ENCODE peak calls at places on chromosome 18, in six cellular contexts. One of them, this sample, is unnamed.
A peak's percentile ranks its signal among the peaks of the same experiment; 100 is the strongest.

GRCh38 chr18:24878289-24878688 is 417.9 kb downstream of the HRH4 start:
- DNase-seq in neural progenitor cell: peak; percentile 53
- DNase-seq in fibroblast of lung: peak; percentile 80
- DNase-seq in H1: no peak
- DNase-seq in endodermal cell: no peak
- DNase-seq in IMR-90: peak; percentile 64
- DNase-seq in this sample: no peak

GRCh38 chr18:7567487-7568425 is 640 bp downstream of the PTPRM start:
- DNase-seq in fibroblast of lung: peak; percentile 65
- DNase-seq in H1: peak; percentile 81
- DNase-seq in neural progenitor cell: peak; percentile 86
- DNase-seq in IMR-90: peak; percentile 64
- DNase-seq in endodermal cell: peak; percentile 89
- DNase-seq in this sample: peak; percentile 87

GRCh38 chr18:48622911-48623431 is 84.1 kb downstream of the CTIF start:
- DNase-seq in neural progenitor cell: no peak
- DNase-seq in fibroblast of lung: no peak
- DNase-seq in endodermal cell: peak; percentile 81
- DNase-seq in H1: no peak
- DNase-seq in IMR-90: peak; percentile 61
- DNase-seq in this sample: no peak

GRCh38 chr18:62420513-62421209 is 95.6 kb downstream of the TNFRSF11A start:
- DNase-seq in IMR-90: peak; percentile 65
- DNase-seq in endodermal cell: no peak
- DNase-seq in H1: no peak
- DNase-seq in fibroblast of lung: peak; percentile 39
- DNase-seq in neural progenitor cell: no peak
- DNase-seq in this sample: no peak

GRCh38 chr18:31225668-31226067 is 63.0 kb upstream of the DSC1 start:
- DNase-seq in neural progenitor cell: peak; percentile 83
- DNase-seq in endodermal cell: peak; percentile 87
- DNase-seq in fibroblast of lung: no peak
- DNase-seq in H1: no peak
- DNase-seq in IMR-90: peak; percentile 55
- DNase-seq in this sample: peak; percentile 67

GRCh38 chr18:39841133-39842041 is 2113.6 kb upstream of the PIK3C3 start:
- DNase-seq in fibroblast of lung: peak; percentile 86
- DNase-seq in endodermal cell: peak; percentile 89
- DNase-seq in IMR-90: peak; percentile 50
- DNase-seq in H1: peak; percentile 73
- DNase-seq in neural progenitor cell: peak; percentile 92
- DNase-seq in this sample: peak; percentile 80

GRCh38 chr18:22639626-22640025 is 221.9 kb upstream of the CTAGE1 start:
- DNase-seq in endodermal cell: no peak
- DNase-seq in fibroblast of lung: peak; percentile 74
- DNase-seq in H1: no peak
- DNase-seq in IMR-90: peak; percentile 41
- DNase-seq in neural progenitor cell: no peak
- DNase-seq in this sample: no peak

GRCh38 chr18:37465922-37466321 is 99.7 kb downstream of the CELF4 start:
- DNase-seq in endodermal cell: no peak
- DNase-seq in IMR-90: no peak
- DNase-seq in fibroblast of lung: no peak
- DNase-seq in neural progenitor cell: peak; percentile 25
- DNase-seq in H1: no peak
- DNase-seq in this sample: no peak

GRCh38 chr18:36428431-36429029 is 131.0 kb downstream of the FHOD3 start:
- DNase-seq in neural progenitor cell: no peak
- DNase-seq in IMR-90: no peak
- DNase-seq in endodermal cell: no peak
- DNase-seq in H1: no peak
- DNase-seq in fibroblast of lung: no peak
- DNase-seq in this sample: no peak

GRCh38 chr18:36424741-36425142 is 127.2 kb downstream of the FHOD3 start:
- DNase-seq in neural progenitor cell: no peak
- DNase-seq in endodermal cell: no peak
- DNase-seq in IMR-90: no peak
- DNase-seq in H1: no peak
- DNase-seq in fibroblast of lung: no peak
- DNase-seq in this sample: no peak

GRCh38 chr18:36427831-36428230 is 130.3 kb downstream of the FHOD3 start:
- DNase-seq in endodermal cell: no peak
- DNase-seq in neural progenitor cell: no peak
- DNase-seq in IMR-90: no peak
- DNase-seq in fibroblast of lung: no peak
- DNase-seq in H1: no peak
- DNase-seq in this sample: no peak

GRCh38 chr18:36432880-36433279 is 135.4 kb downstream of the FHOD3 start:
- DNase-seq in neural progenitor cell: no peak
- DNase-seq in IMR-90: no peak
- DNase-seq in fibroblast of lung: no peak
- DNase-seq in endodermal cell: no peak
- DNase-seq in H1: no peak
- DNase-seq in this sample: no peak

DNA sequence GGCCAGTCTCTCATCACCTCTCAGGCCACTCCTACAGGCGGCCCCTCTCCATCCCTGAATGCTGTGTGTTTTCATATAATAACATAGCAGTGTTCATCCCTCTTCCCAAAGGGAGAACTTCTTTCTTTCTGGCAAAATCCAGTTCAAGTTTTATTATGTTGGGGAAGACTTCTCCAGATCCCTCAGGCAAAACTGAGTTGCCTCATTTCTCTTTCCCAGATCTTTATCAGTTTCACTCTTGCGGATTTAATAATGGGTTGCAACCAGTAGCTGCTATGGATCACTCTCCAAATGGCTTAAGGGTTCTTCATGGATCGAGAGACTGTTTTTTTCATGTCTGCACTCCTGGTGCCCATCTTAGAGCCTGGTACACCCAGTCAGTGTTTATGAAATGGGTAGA is 129.9 kb downstream of the FHOD3 start:
- DNase-seq in neural progenitor cell: no peak
- DNase-seq in IMR-90: no peak
- DNase-seq in H1: no peak
- DNase-seq in fibroblast of lung: no peak
- DNase-seq in endodermal cell: no peak
- DNase-seq in this sample: no peak
- H3K9ac ChIP-seq in neural progenitor cell: no peak overlapping the region
- H3K9ac ChIP-seq in IMR-90: no peak overlapping the region
- H3K9ac ChIP-seq in H1: no peak overlapping the region
- H3K9ac ChIP-seq in fibroblast of lung: no peak overlapping the region
- H3K9ac ChIP-seq in endodermal cell: no peak overlapping the region
- H3K9ac ChIP-seq in this sample: no peak overlapping the region

DNA sequence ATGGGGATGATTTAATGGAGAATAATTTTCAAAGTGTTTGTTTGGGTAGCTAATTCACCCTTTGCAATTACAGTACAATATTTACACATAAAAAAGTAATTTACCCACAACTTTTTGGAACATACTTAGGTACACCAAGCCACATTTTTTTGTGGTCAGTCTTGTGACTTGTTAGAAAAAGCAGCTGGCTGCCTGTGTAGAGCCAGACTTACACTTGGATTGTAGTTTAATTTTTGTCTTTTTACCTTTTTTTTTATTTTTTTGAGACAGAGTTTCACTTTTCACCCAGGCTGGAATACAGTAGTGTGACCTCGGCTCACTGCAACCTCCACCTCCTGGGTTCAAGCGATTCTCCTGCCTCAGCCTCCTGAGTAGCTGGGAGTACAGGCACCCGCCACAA is 45.4 kb downstream of the RALBP1 start:
- DNase-seq in H1: no peak
- DNase-seq in IMR-90: no peak
- DNase-seq in fibroblast of lung: peak; percentile 31
- DNase-seq in neural progenitor cell: no peak
- DNase-seq in endodermal cell: no peak
- DNase-seq in this sample: no peak
- H3K36me3 ChIP-seq in H1: peaks cover 8% of the 10 kb centered on the region
- H3K36me3 ChIP-seq in IMR-90: peaks cover 10% of the 10 kb centered on the region
- H3K36me3 ChIP-seq in fibroblast of lung: no peaks in the 10 kb centered on the region
- H3K36me3 ChIP-seq in neural progenitor cell: peaks cover 8% of the 10 kb centered on the region
- H3K36me3 ChIP-seq in endodermal cell: peaks cover 45% of the 10 kb centered on the region
- H3K36me3 ChIP-seq in this sample: peaks cover 11% of the 10 kb centered on the region

GRCh38 chr18:79569720-79570119 is 109.9 kb upstream of the CTDP1 start:
- DNase-seq in neural progenitor cell: no peak
- DNase-seq in fibroblast of lung: no peak
- DNase-seq in endodermal cell: peak; percentile 50
- DNase-seq in H1: no peak
- DNase-seq in IMR-90: no peak
- DNase-seq in this sample: peak; percentile 55
- H3K9ac ChIP-seq in neural progenitor cell: no peak overlapping the region
- H3K9ac ChIP-seq in fibroblast of lung: no peak overlapping the region
- H3K9ac ChIP-seq in endodermal cell: no peak overlapping the region
- H3K9ac ChIP-seq in H1: no peak overlapping the region
- H3K9ac ChIP-seq in IMR-90: no peak overlapping the region
- H3K9ac ChIP-seq in this sample: no peak overlapping the region

GRCh38 chr18:12968115-12968514 is 20.3 kb downstream of the SEH1L start:
- DNase-seq in fibroblast of lung: no peak
- DNase-seq in endodermal cell: no peak
- DNase-seq in H1: no peak
- DNase-seq in IMR-90: no peak
- DNase-seq in neural progenitor cell: no peak
- DNase-seq in this sample: no peak

GRCh38 chr18:12976305-12976704 is 14.9 kb upstream of the CEP192 start:
- DNase-seq in fibroblast of lung: no peak
- DNase-seq in neural progenitor cell: no peak
- DNase-seq in IMR-90: no peak
- DNase-seq in H1: no peak
- DNase-seq in endodermal cell: no peak
- DNase-seq in this sample: no peak

GRCh38 chr18:12975488-12975887 is 15.7 kb upstream of the CEP192 start:
- DNase-seq in fibroblast of lung: no peak
- DNase-seq in endodermal cell: no peak
- DNase-seq in H1: no peak
- DNase-seq in neural progenitor cell: no peak
- DNase-seq in IMR-90: no peak
- DNase-seq in this sample: no peak

GRCh38 chr18:12968619-12969018 is 20.8 kb downstream of the SEH1L start:
- DNase-seq in fibroblast of lung: no peak
- DNase-seq in endodermal cell: no peak
- DNase-seq in neural progenitor cell: no peak
- DNase-seq in H1: no peak
- DNase-seq in IMR-90: no peak
- DNase-seq in this sample: no peak

GRCh38 chr18:12973562-12974213 is 17.5 kb upstream of the CEP192 start:
- DNase-seq in endodermal cell: no peak
- DNase-seq in neural progenitor cell: no peak
- DNase-seq in H1: no peak
- DNase-seq in fibroblast of lung: no peak
- DNase-seq in IMR-90: no peak
- DNase-seq in this sample: no peak
- H3K36me3 ChIP-seq in endodermal cell: peaks cover 72% of the 10 kb centered on the region
- H3K36me3 ChIP-seq in neural progenitor cell: peaks cover 10% of the 10 kb centered on the region
- H3K36me3 ChIP-seq in H1: peaks cover 46% of the 10 kb centered on the region
- H3K36me3 ChIP-seq in fibroblast of lung: peaks cover 3% of the 10 kb centered on the region
- H3K36me3 ChIP-seq in IMR-90: peaks cover 35% of the 10 kb centered on the region
- H3K36me3 ChIP-seq in this sample: peaks cover 19% of the 10 kb centered on the region

GRCh38 chr18:34866310-34866709 is 156.2 kb downstream of the DTNA start:
- DNase-seq in fibroblast of lung: no peak
- DNase-seq in H1: no peak
- DNase-seq in endodermal cell: no peak
- DNase-seq in neural progenitor cell: no peak
- DNase-seq in IMR-90: no peak
- DNase-seq in this sample: no peak

GRCh38 chr18:34866739-34867138 is 156.6 kb downstream of the DTNA start:
- DNase-seq in IMR-90: peak; percentile 30
- DNase-seq in H1: no peak
- DNase-seq in neural progenitor cell: peak; percentile 27
- DNase-seq in endodermal cell: no peak
- DNase-seq in fibroblast of lung: peak; percentile 44
- DNase-seq in this sample: no peak

GRCh38 chr18:34870916-34871315 is 160.8 kb downstream of the DTNA start:
- DNase-seq in fibroblast of lung: no peak
- DNase-seq in IMR-90: no peak
- DNase-seq in H1: no peak
- DNase-seq in endodermal cell: no peak
- DNase-seq in neural progenitor cell: peak; percentile 20
- DNase-seq in this sample: no peak

GRCh38 chr18:34864836-34865497 is 154.9 kb downstream of the DTNA start:
- DNase-seq in endodermal cell: no peak
- DNase-seq in neural progenitor cell: no peak
- DNase-seq in fibroblast of lung: no peak
- DNase-seq in H1: no peak
- DNase-seq in IMR-90: no peak
- DNase-seq in this sample: no peak

GRCh38 chr18:34867520-34867919 is 157.4 kb downstream of the DTNA start:
- DNase-seq in fibroblast of lung: no peak
- DNase-seq in IMR-90: no peak
- DNase-seq in neural progenitor cell: peak; percentile 61
- DNase-seq in H1: peak; percentile 63
- DNase-seq in endodermal cell: peak; percentile 83
- DNase-seq in this sample: no peak
- H3K9ac ChIP-seq in fibroblast of lung: no peak overlapping the region
- H3K9ac ChIP-seq in IMR-90: no peak overlapping the region
- H3K9ac ChIP-seq in neural progenitor cell: no peak overlapping the region
- H3K9ac ChIP-seq in H1: no peak overlapping the region
- H3K9ac ChIP-seq in endodermal cell: no peak overlapping the region
- H3K9ac ChIP-seq in this sample: no peak overlapping the region

GRCh38 chr18:410103-410502 is 90.4 kb downstream of the COLEC12 start:
- DNase-seq in IMR-90: no peak
- DNase-seq in H1: no peak
- DNase-seq in neural progenitor cell: no peak
- DNase-seq in endodermal cell: no peak
- DNase-seq in fibroblast of lung: no peak
- DNase-seq in this sample: no peak

GRCh38 chr18:406677-407076 is 93.8 kb downstream of the COLEC12 start:
- DNase-seq in IMR-90: no peak
- DNase-seq in neural progenitor cell: no peak
- DNase-seq in fibroblast of lung: no peak
- DNase-seq in H1: no peak
- DNase-seq in endodermal cell: no peak
- DNase-seq in this sample: no peak

GRCh38 chr18:408367-408766 is 92.1 kb downstream of the COLEC12 start:
- DNase-seq in neural progenitor cell: no peak
- DNase-seq in IMR-90: no peak
- DNase-seq in fibroblast of lung: no peak
- DNase-seq in endodermal cell: no peak
- DNase-seq in H1: no peak
- DNase-seq in this sample: no peak

GRCh38 chr18:407168-407567 is 93.3 kb downstream of the COLEC12 start:
- DNase-seq in IMR-90: no peak
- DNase-seq in H1: no peak
- DNase-seq in fibroblast of lung: no peak
- DNase-seq in endodermal cell: no peak
- DNase-seq in neural progenitor cell: no peak
- DNase-seq in this sample: no peak

GRCh38 chr18:407825-408224 is 92.7 kb downstream of the COLEC12 start:
- DNase-seq in fibroblast of lung: no peak
- DNase-seq in endodermal cell: no peak
- DNase-seq in IMR-90: no peak
- DNase-seq in H1: no peak
- DNase-seq in neural progenitor cell: no peak
- DNase-seq in this sample: no peak
- H3K36me3 ChIP-seq in fibroblast of lung: no peaks in the 10 kb centered on the region
- H3K36me3 ChIP-seq in endodermal cell: peaks cover 62% of the 10 kb centered on the region
- H3K36me3 ChIP-seq in IMR-90: no peaks in the 10 kb centered on the region
- H3K36me3 ChIP-seq in H1: peaks cover 3% of the 10 kb centered on the region
- H3K36me3 ChIP-seq in neural progenitor cell: no peaks in the 10 kb centered on the region
- H3K36me3 ChIP-seq in this sample: no peaks in the 10 kb centered on the region

GRCh38 chr18:79590191-79591039 is 89.2 kb upstream of the CTDP1 start:
- DNase-seq in H1: no peak
- DNase-seq in neural progenitor cell: no peak
- DNase-seq in IMR-90: no peak
- DNase-seq in fibroblast of lung: peak; percentile 41
- DNase-seq in endodermal cell: no peak
- DNase-seq in this sample: peak; percentile 72
- H3K9ac ChIP-seq in H1: no peak overlapping the region
- H3K9ac ChIP-seq in neural progenitor cell: no peak overlapping the region
- H3K9ac ChIP-seq in IMR-90: no peak overlapping the region
- H3K9ac ChIP-seq in fibroblast of lung: no peak overlapping the region
- H3K9ac ChIP-seq in endodermal cell: no peak overlapping the region
- H3K9ac ChIP-seq in this sample: no peak overlapping the region

GRCh38 chr18:11177382-11177781 is 28.0 kb upstream of the PIEZO2 start:
- DNase-seq in IMR-90: no peak
- DNase-seq in H1: no peak
- DNase-seq in neural progenitor cell: no peak
- DNase-seq in fibroblast of lung: no peak
- DNase-seq in endodermal cell: no peak
- DNase-seq in this sample: no peak
- H3K36me3 ChIP-seq in IMR-90: no peaks in the 10 kb centered on the region
- H3K36me3 ChIP-seq in H1: no peaks in the 10 kb centered on the region
- H3K36me3 ChIP-seq in neural progenitor cell: no peaks in the 10 kb centered on the region
- H3K36me3 ChIP-seq in fibroblast of lung: no peaks in the 10 kb centered on the region
- H3K36me3 ChIP-seq in endodermal cell: no peaks in the 10 kb centered on the region
- H3K36me3 ChIP-seq in this sample: no peaks in the 10 kb centered on the region